ENCODE peak calls at places on chromosomes 6 and 20, in five cellular contexts. I is IMR-90, D is A549, W is HepG2, V is K562. C is an unnamed sample.

GRCh38 chr6:165805067-165805525 is 142.1 kb upstream of the PDE10A start:
- DNase-seq in I (no peak), D (no peak), W (no peak), V (no peak), C (peak)

GRCh38 chr20:20393207-20393606 is 25.3 kb downstream of the INSM1 start:
- DNase-seq in I (peak), D (no peak), W (no peak), V (peak), C (no peak)

GRCh38 chr6:85346196-85346595 is 103.7 kb upstream of the NT5E start:
- DNase-seq in I (no peak), D (no peak), W (no peak), V (no peak), C (no peak)

GRCh38 chr20:41534170-41534569 is 84.0 kb downstream of the CHD6 start:
- DNase-seq in I (no peak), D (no peak), W (peak), V (no peak), C (no peak)

GRCh38 chr6:137036566-137037300 is 8.0 kb downstream of the IL20RA start:
- DNase-seq in I (no peak), D (no peak), W (peak), V (no peak), C (no peak)

GRCh38 chr20:5402903-5403531 is 86.3 kb upstream of the PROKR2 start:
- DNase-seq in I (peak), D (peak), W (peak), V (peak), C (no peak)

GRCh38 chr6:34525431-34526175 is 30.5 kb downstream of the SPDEF start:
- DNase-seq in I (no peak), D (no peak), W (no peak), V (no peak), C (no peak)

GRCh38 chr6:139648430-139649000 is 274.1 kb upstream of the CITED2 start:
- DNase-seq in I (no peak), D (no peak), W (no peak), V (peak), C (no peak)

GRCh38 chr6:145895802-145896201 is 68.4 kb downstream of the SHPRH start:
- DNase-seq in I (peak), D (peak), W (no peak), V (no peak), C (no peak)

GRCh38 chr20:10861619-10862018 is 187.8 kb upstream of the JAG1 start:
- DNase-seq in I (no peak), D (peak), W (peak), V (no peak), C (no peak)
- TF ChIP-seq MAFK in I (no peak), D (no peak), W (no peak), V (no peak), C (no peak)

GRCh38 chr6:36418558-36418957 is 24.1 kb downstream of the PXT1 start:
- DNase-seq in I (no peak), D (no peak), W (no peak), V (no peak), C (no peak)

GRCh38 chr6:36413489-36414153 is 26.2 kb upstream of the ETV7 start:
- DNase-seq in I (no peak), D (no peak), W (no peak), V (no peak), C (no peak)

GRCh38 chr6:36419295-36419694 is 23.4 kb downstream of the PXT1 start:
- DNase-seq in I (no peak), D (no peak), W (no peak), V (no peak), C (no peak)

DNA sequence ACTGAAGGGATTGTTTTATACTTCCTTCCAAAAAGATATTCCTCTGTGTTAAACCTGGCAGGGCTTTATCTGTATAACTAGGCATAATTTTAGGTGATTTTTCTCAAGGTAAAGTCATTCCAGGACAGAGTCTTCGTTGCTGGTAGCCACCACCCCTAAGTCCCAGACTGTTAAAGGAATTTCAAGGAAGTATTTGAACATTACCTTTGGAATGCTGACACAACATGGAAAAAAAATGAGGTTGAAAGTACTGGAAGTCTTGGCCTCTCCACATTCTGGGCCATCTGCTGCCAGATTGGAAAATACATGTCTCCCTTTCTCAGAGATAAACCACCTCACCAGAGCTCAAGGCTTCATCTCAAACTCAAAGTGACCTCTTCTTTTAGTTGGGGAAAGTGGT is 27.0 kb upstream of the ETV7 start:
- DNase-seq in I (peak), D (no peak), W (no peak), V (no peak), C (no peak)
- TF ChIP-seq MAFK in I (no peak), D (no peak), W (no peak), V (no peak), C (no peak)

DNA sequence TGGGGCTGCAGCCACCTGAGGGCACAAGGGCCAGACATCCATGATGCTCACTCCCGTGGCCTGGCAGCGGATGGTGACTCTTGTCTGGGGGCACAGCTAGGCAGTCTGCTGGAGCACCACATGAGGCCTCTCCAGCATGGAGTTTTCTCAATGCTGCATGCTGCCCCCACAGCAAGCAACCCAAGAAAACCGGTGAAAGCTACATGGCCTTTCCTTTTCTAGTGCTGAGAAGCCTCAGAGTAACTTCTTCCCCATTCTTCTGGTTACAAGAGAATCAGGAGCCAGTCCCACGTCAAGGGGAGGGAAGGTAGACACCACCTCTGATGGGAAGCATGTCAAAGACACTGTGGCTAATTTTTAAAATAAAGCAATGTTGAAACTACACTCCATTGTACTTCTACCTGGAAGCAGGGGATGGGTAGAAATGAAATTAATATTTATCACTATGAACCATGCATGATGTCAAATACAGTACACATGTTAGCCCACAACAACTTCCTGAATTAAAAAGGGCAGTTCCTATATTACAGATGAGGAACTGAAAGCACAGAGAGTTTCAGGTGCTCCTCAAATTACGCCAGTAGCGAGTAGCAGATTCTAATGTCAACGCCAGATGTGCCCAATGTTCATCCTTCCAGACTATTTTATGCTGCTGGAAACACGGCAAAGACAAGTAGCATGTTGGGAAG is 101.5 kb downstream of the LAMP5 start:
- DNase-seq in I (no peak), D (no peak), W (no peak), V (no peak), C (no peak)
- TF ChIP-seq MAFK in I (no peak), D (no peak), W (no peak), V (no peak), C (no peak)

DNA sequence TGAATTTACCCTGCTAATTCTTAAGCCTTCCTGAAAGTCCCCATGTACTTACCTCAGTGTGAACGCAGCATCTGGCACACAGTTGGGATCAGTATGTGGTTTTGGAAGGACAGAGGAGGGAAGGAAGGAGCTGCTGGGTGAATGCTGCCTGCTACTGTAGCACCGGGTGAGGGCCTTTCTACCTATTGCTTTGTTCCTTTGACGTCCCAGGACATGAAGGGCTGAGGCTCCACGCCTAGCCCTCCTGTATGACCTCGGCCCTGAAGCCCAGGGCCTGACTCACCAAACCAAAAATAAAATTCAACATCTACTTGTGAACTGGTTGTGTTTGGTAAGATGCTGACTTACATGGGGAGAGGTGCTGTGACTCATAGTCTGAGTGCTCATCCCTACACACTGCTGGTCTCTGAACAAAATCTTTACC is 51.1 kb downstream of the ARID1B start:
- DNase-seq in I (peak), D (peak), W (peak), V (peak), C (no peak)
- TF ChIP-seq MAFK in I (peak), D (no peak), W (no peak), V (no peak), C (no peak)

C was measured in H1.